ENCODE peak calls at places on chromosomes 11 and 22, in five cellular contexts. D is ovary, J is OCI-LY7, V is AG09309, Z is fibroblast of villous mesenchyme. S is an unnamed sample.

GRCh38 chr22:27314276-27314807 is 487.2 kb downstream of the MN1 start:
- DNase-seq in D (no peak), J (no peak), V (no peak), Z (peak; percentile 22), S (no peak)

GRCh38 chr11:61969838-61970452 is 2.5 kb upstream of the FTH1 start:
- DNase-seq in D (no peak), J (no peak), V (peak; percentile 73), Z (peak; percentile 84), S (peak; percentile 76)

GRCh38 chr11:64276653-64277431 is 7.6 kb downstream of the BAD start:
- DNase-seq in D (no peak), J (no peak), V (no peak), Z (no peak), S (no peak)

GRCh38 chr11:85717360-85717927 is 31.4 kb upstream of the CCDC89 start:
- DNase-seq in D (no peak), J (no peak), V (no peak), Z (no peak), S (no peak)

GRCh38 chr11:17145972-17146371 is 61.8 kb downstream of the PIK3C2A start:
- DNase-seq in D (no peak), J (no peak), V (no peak), Z (no peak), S (no peak)

GRCh38 chr11:15276616-15277015 is 161.9 kb downstream of the INSC start:
- DNase-seq in D (no peak), J (no peak), V (no peak), Z (peak; percentile 28), S (no peak)

GRCh38 chr11:93519179-93519578 is 24.0 kb downstream of the SMCO4 start:
- DNase-seq in D (no peak), J (peak; percentile 73), V (no peak), Z (no peak), S (no peak)

GRCh38 chr11:93330446-93330984 is at the start of gene DEUP1:
- DNase-seq in D (peak; percentile 56), J (no peak), V (no peak), Z (peak; percentile 12), S (no peak)

GRCh38 chr11:66221726-66222236 is 46.7 kb upstream of the RAB1B start:
- DNase-seq in D (peak; percentile 33), J (no peak), V (no peak), Z (peak; percentile 47), S (no peak)

GRCh38 chr11:35554491-35555237 is 29.2 kb upstream of the PAMR1 start:
- DNase-seq in D (no peak), J (no peak), V (no peak), Z (peak; percentile 78), S (no peak)

GRCh38 chr11:46001427-46002049 is 79.1 kb downstream of the LARGE2 start:
- DNase-seq in D (no peak), J (no peak), V (no peak), Z (peak; percentile 51), S (peak; percentile 76)

GRCh38 chr11:66259976-66260375 is 8.5 kb upstream of the RAB1B start:
- DNase-seq in D (no peak), J (no peak), V (no peak), Z (no peak), S (no peak)

GRCh38 chr11:75100314-75100713 is 3.6 kb upstream of the OR2AT4 start:
- DNase-seq in D (no peak), J (peak; percentile 6), V (no peak), Z (peak; percentile 46), S (no peak)

GRCh38 chr11:16722945-16723344 is 15.5 kb upstream of the C11orf58 start:
- DNase-seq in D (no peak), J (no peak), V (no peak), Z (no peak), S (no peak)

GRCh38 chr11:134034496-134035381 is 34.1 kb upstream of the JAM3 start:
- DNase-seq in D (no peak), J (no peak), V (no peak), Z (no peak), S (no peak)

GRCh38 chr22:45864959-45865496 is 111.9 kb downstream of the WNT7B start:
- DNase-seq in D (no peak), J (no peak), V (no peak), Z (no peak), S (no peak)

GRCh38 chr11:3089236-3090061 is 32.2 kb upstream of the CARS1 start:
- DNase-seq in D (no peak), J (no peak), V (no peak), Z (no peak), S (no peak)

GRCh38 chr11:59822989-59823566 is 12.5 kb upstream of the MRPL16 start:
- DNase-seq in D (no peak), J (peak; percentile 84), V (peak; percentile 20), Z (peak; percentile 70), S (peak; percentile 27)

GRCh38 chr22:38412435-38413084 is 42.4 kb downstream of the KCNJ4 start:
- DNase-seq in D (peak; percentile 64), J (no peak), V (no peak), Z (no peak), S (no peak)

GRCh38 chr11:118106789-118107335 is 20.1 kb upstream of the SMIM35 start:
- DNase-seq in D (no peak), J (no peak), V (no peak), Z (no peak), S (no peak)

GRCh38 chr11:119236490-119236889 is 30.4 kb downstream of the CBL start:
- DNase-seq in D (no peak), J (no peak), V (no peak), Z (peak; percentile 26), S (no peak)

GRCh38 chr22:46010951-46011626 is 34.1 kb upstream of the WNT7B start:
- DNase-seq in D (peak; percentile 48), J (no peak), V (no peak), Z (no peak), S (no peak)

GRCh38 chr11:29959488-29959887 is 57.3 kb downstream of the KCNA4 start:
- DNase-seq in D (no peak), J (no peak), V (no peak), Z (no peak), S (no peak)

GRCh38 chr11:2097998-2098690 is 41.0 kb downstream of the IGF2 start:
- DNase-seq in D (no peak), J (no peak), V (no peak), Z (no peak), S (no peak)

GRCh38 chr11:32374261-32374711 is 61.1 kb downstream of the WT1 start:
- DNase-seq in D (peak; percentile 49), J (peak; percentile 47), V (no peak), Z (peak; percentile 30), S (no peak)
- TF ChIP-seq CTCF in D (no peak), J (peak; percentile 81), V (peak; percentile 39), Z (peak; percentile 60), S (peak; percentile 40)

DNA sequence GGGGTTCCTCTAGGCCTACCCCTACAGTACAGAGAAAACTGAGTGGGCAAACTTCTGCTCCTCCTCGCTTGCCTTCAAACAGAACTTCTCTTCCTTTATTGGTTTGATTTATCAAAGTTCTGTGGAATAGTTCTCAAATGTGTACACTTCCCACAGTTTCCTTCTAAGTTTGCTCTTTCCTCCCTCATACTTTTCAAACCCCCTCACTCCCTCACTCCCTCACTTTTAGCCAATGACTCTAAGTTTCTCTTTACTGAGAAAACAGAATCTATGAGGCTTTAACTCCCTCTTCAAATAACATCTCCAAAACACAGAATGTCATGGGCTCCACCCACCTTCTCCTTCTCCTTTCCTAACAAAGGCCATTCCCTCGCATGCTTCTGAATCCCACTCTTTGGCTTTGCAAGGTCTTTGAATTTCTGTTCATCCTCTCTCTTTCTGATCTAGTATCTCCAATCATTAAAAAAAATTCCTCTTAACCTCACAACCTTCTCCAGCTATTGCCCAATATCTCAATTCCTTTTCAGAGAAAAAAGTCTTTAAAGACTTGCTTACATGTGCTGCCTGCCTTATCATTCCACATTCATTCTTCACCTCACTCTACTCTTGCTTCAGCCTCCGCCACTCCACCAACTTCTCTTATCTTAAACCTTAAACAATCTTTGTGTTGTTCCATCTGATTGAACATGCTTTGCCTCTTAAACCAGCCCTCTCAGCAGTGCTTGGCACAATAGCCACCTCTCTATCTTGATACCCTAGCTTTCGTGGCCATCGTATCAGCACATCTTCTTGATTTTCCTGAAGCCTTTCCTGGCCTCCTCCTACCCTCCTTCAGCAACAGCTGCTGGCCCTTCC is 57.2 kb downstream of the DDI1 start:
- DNase-seq in D (no peak), J (no peak), V (no peak), Z (no peak), S (no peak)
- H3K4me3 ChIP-seq in D (no peak overlapping the region), J (no peak overlapping the region), V (no peak overlapping the region), Z (no peak overlapping the region), S (no peak overlapping the region)

DNA sequence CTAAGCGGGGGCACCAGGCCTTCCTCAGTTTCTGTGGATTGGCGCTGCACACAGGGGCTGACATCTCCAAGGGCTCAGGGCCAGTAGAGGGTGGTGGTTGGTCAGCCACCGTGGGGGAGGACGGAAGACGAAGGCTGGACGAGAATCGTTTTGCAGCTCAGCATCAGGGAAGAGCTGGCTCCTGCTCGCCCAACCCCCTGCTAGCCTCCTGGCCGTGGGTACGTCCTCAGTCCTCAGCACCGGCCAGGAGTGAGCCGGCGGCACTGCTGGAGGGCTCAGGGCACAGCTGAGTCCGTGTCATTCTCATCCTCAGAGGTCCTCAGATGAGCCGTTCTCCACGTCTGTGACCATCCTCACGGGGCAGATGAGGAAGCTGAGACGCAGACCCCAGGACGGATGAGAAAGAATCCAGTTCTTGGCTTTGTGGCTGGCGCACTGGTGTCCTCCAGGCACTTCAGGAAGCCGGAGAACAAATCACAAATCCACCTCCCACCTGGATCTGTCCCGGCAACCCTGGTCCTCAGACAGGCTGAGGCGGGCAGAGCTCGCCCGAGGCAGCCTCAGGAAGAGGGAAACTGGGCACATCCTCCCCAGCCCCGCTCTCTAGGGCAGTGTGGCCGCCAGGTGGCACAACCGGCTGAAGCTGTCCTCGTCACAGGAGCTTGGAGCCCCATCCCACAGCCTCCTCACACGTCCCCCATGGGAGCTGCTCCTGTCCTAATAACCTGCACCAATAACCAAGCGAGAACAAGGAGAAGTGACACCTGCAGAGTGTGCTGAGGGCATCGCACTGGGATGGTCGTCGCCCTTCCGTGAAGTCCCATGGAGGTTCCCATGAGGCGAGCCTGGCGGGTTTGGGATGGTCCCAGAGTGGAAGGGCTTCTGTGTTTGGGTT is 393.7 kb downstream of the BRD1 start:
- DNase-seq in D (no peak), J (peak; percentile 2), V (no peak), Z (no peak), S (no peak)
- TF ChIP-seq CTCF in D (no peak), J (peak; percentile 18), V (no peak), Z (no peak), S (no peak)

GRCh38 chr22:50294319-50294656 is 13.2 kb downstream of the PLXNB2 start:
- DNase-seq in D (no peak), J (no peak), V (no peak), Z (no peak), S (no peak)
- H3K4me3 ChIP-seq in D (no peak overlapping the region), J (peak overlapping the region; percentile 65), V (no peak overlapping the region), Z (no peak overlapping the region), S (no peak overlapping the region)

GRCh38 chr11:128548655-128549255 is 38.6 kb downstream of the ETS1 start:
- DNase-seq in D (peak; percentile 81), J (peak; percentile 48), V (no peak), Z (peak; percentile 88), S (no peak)

GRCh38 chr11:128549256-128549944 is 38.0 kb downstream of the ETS1 start:
- DNase-seq in D (peak; percentile 79), J (no peak), V (no peak), Z (peak; percentile 60), S (no peak)

GRCh38 chr11:128551641-128552335 is 35.6 kb downstream of the ETS1 start:
- DNase-seq in D (no peak), J (peak; percentile 87), V (no peak), Z (no peak), S (no peak)

GRCh38 chr11:128550967-128551522 is 36.3 kb downstream of the ETS1 start:
- DNase-seq in D (no peak), J (peak; percentile 48), V (no peak), Z (no peak), S (no peak)

GRCh38 chr11:128550261-128550821 is 37.0 kb downstream of the ETS1 start:
- DNase-seq in D (no peak), J (no peak), V (no peak), Z (no peak), S (no peak)
- TF ChIP-seq CTCF in D (no peak), J (no peak), V (no peak), Z (no peak), S (no peak)

GRCh38 chr22:41780714-41781507 is 19.6 kb upstream of the CCDC134 start:
- DNase-seq in D (no peak), J (peak; percentile 78), V (no peak), Z (peak; percentile 65), S (no peak)
- H3K4me3 ChIP-seq in D (no peak overlapping the region), J (peak overlapping the region; percentile 22), V (no peak overlapping the region), Z (no peak overlapping the region), S (no peak overlapping the region)